ENCODE peak calls at places on chromosomes 12 and 14, in six cellular contexts. U, W, L, P, A and V are unnamed samples.
A peak's percentile ranks its signal among the peaks of the same experiment; 100 is the strongest.

GRCh38 chr14:52885230-52885629 is 65.6 kb downstream of the FERMT2 start:
- DNase-seq in W (no peak), L (peak; percentile 76), P (peak; percentile 37), U (peak; percentile 71), A (no peak), V (no peak)

GRCh38 chr14:72439707-72440106 is 454.2 kb downstream of the DPF3 start:
- DNase-seq in A (no peak), W (no peak), L (no peak), P (no peak), U (no peak), V (no peak)

GRCh38 chr12:2325501-2325900 is 272.7 kb downstream of the CACNA1C start:
- DNase-seq in W (no peak), P (no peak), A (no peak), L (no peak), U (no peak), V (no peak)

GRCh38 chr12:14935031-14935430 is 3.3 kb downstream of the ERP27 start:
- DNase-seq in L (no peak), A (no peak), P (no peak), W (no peak), U (no peak), V (no peak)

GRCh38 chr12:21353948-21354347 is 18.8 kb upstream of the IAPP start:
- DNase-seq in P (no peak), A (no peak), L (no peak), U (no peak), W (no peak), V (no peak)

GRCh38 chr14:72024043-72024407 is 91.8 kb downstream of the RGS6 start:
- DNase-seq in U (peak; percentile 50), A (peak; percentile 74), L (peak; percentile 2), W (peak; percentile 7), P (peak; percentile 3), V (no peak)

GRCh38 chr12:100450726-100451125 is 22.9 kb upstream of the NR1H4 start:
- DNase-seq in U (no peak), W (no peak), L (no peak), A (no peak), P (no peak), V (no peak)

GRCh38 chr14:52112336-52113018 is 43.6 kb upstream of the NID2 start:
- DNase-seq in W (no peak), U (peak; percentile 74), L (peak; percentile 47), P (peak; percentile 40), A (no peak), V (no peak)

GRCh38 chr14:96253140-96253539 is 2.9 kb upstream of the BDKRB1 start:
- DNase-seq in U (peak; percentile 86), P (peak; percentile 83), L (peak; percentile 93), W (no peak), A (peak; percentile 90), V (peak; percentile 81)

GRCh38 chr12:128737292-128737966 is 86.3 kb downstream of the SLC15A4 start:
- DNase-seq in W (no peak), U (no peak), P (no peak), A (no peak), L (no peak), V (no peak)

GRCh38 chr12:59615392-59616165 is 19.8 kb downstream of the SLC16A7 start:
- DNase-seq in L (no peak), P (no peak), U (no peak), W (no peak), A (no peak), V (no peak)

GRCh38 chr12:26853303-26854027 is 20.5 kb upstream of the ITPR2 start:
- DNase-seq in U (peak; percentile 72), L (peak; percentile 60), W (peak; percentile 63), A (peak; percentile 51), P (peak; percentile 64), V (peak; percentile 13)

DNA sequence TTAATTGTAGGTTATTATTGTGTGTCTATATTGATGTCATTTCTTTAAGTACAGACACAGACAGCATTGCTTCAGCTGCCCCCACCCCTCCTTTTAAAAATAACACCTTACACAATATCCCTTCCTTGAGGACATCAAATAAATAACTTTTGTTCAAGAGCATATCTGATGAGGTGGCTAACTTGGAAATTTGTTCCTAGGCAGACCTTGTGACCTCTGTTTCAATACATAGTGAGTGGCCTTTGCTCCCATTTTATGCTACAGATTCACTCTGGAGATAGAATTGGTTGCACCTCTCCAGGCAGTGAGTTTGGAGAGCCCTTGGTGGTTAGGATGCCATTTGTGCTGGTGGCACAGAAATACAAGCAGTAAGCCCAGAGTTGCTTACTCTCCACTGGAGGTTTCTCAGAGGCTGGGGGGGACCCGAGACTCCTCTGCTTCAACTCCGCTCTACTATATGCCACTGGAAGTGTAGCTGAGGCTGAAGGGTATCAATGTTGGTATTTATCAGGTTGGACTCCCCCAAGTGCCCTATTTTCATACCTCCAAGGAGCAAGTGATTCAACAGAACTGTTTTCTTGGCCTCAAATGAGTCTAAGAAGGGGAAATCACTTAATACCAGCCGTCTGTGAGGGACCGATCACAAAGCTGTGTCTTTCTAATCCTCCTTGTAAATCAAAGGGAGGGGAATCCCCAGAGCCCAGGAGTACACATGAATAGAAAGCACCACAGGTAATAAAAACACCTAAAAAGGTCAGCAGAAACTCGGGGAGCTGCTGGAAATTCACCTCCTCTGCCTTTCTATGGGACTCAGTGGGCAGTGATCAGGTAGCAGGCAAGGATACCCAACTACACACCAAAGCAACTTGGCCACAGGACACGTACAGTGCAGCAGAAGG is 463.1 kb downstream of the RAD51B start:
- DNase-seq in L (no peak), A (no peak), U (no peak), W (no peak), P (no peak), V (no peak)
- H3K4me3 ChIP-seq in L (no peak overlapping the region), A (no peak overlapping the region), U (no peak overlapping the region), W (peak overlapping the region; percentile 6), P (no peak overlapping the region), V (no peak overlapping the region)

GRCh38 chr14:57068511-57068910 is 200.2 kb downstream of the EXOC5 start:
- DNase-seq in W (no peak), U (no peak), A (peak; percentile 63), L (no peak), P (no peak), V (no peak)
- H3K4me3 ChIP-seq in W (no peak overlapping the region), U (no peak overlapping the region), A (no peak overlapping the region), L (no peak overlapping the region), P (no peak overlapping the region), V (no peak overlapping the region)

GRCh38 chr12:32508626-32509025 is 109.3 kb downstream of the FGD4 start:
- DNase-seq in U (no peak), L (no peak), A (no peak), P (no peak), W (no peak), V (no peak)

GRCh38 chr12:32507559-32508276 is 108.4 kb downstream of the FGD4 start:
- DNase-seq in U (no peak), P (no peak), W (no peak), A (no peak), L (no peak), V (no peak)

GRCh38 chr12:32512379-32512778 is 113.0 kb downstream of the FGD4 start:
- DNase-seq in P (no peak), U (no peak), A (no peak), W (no peak), L (no peak), V (no peak)

GRCh38 chr12:32512910-32513309 is 113.6 kb downstream of the FGD4 start:
- DNase-seq in U (no peak), L (no peak), A (no peak), W (no peak), P (no peak), V (no peak)

GRCh38 chr12:32509328-32510122 is 110.2 kb downstream of the FGD4 start:
- DNase-seq in P (no peak), L (no peak), U (no peak), A (no peak), W (no peak), V (no peak)
- H3K4me3 ChIP-seq in P (no peak overlapping the region), L (no peak overlapping the region), U (no peak overlapping the region), A (no peak overlapping the region), W (no peak overlapping the region), V (no peak overlapping the region)

DNA sequence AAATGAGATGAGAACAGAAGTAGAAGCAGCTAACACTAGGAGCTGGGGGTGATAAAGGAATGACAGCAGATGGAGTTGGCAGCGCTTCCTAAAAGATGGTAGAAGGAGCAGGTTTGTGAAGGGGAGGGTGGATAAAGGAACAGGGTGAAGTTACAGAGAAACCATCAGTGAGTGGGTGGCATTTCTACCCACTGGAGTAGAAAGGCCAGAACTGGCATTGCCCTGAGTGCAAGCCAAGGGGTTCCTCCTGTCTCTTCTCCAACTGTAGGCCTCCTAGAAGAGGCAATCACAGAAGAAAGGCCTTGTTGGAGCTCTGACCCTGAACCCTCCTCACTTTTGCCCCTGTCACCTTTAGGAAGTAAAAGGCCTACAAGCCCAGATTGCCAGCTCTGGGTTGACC is 2.2 kb downstream of the KRT18 start:
- DNase-seq in U (no peak), W (no peak), P (no peak), A (no peak), L (no peak), V (no peak)
- H3K4me3 ChIP-seq in U (no peak overlapping the region), W (no peak overlapping the region), P (peak overlapping the region; percentile 60), A (no peak overlapping the region), L (no peak overlapping the region), V (no peak overlapping the region)

DNA sequence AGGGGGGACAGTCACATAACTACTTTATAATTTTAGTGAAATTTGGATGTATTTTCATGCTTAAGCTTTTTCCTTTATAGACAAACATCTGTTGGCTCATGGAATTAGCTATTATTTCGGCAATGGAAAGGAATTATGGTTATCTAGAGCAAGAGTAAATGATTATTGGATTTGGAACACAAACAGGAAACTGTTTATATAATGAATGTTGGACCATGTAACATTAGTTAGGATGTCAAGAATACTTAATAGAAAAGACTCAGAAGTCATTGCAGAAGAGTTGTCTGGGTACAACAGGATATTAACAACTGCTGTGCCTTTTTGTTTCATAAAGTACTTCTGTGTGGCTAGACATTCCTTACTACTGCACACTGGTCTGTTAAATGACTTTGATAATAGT is 108.7 kb downstream of the OTOGL start:
- DNase-seq in W (no peak), U (no peak), L (no peak), P (no peak), A (no peak), V (no peak)
- H3K4me3 ChIP-seq in W (no peak overlapping the region), U (no peak overlapping the region), L (no peak overlapping the region), P (no peak overlapping the region), A (no peak overlapping the region), V (no peak overlapping the region)

GRCh38 chr12:116263844-116264243 is 13.6 kb downstream of the MED13L start:
- DNase-seq in U (no peak), P (no peak), A (peak; percentile 53), W (no peak), L (no peak), V (no peak)

GRCh38 chr12:116263431-116263830 is 14.1 kb downstream of the MED13L start:
- DNase-seq in U (no peak), L (no peak), P (no peak), W (no peak), A (no peak), V (no peak)

GRCh38 chr12:116266220-116266619 is 11.3 kb downstream of the MED13L start:
- DNase-seq in U (peak; percentile 26), A (peak; percentile 84), W (no peak), P (peak; percentile 41), L (peak; percentile 22), V (no peak)

GRCh38 chr12:116265361-116266128 is 11.9 kb downstream of the MED13L start:
- DNase-seq in W (no peak), U (peak; percentile 40), A (no peak), P (no peak), L (peak; percentile 49), V (no peak)

DNA sequence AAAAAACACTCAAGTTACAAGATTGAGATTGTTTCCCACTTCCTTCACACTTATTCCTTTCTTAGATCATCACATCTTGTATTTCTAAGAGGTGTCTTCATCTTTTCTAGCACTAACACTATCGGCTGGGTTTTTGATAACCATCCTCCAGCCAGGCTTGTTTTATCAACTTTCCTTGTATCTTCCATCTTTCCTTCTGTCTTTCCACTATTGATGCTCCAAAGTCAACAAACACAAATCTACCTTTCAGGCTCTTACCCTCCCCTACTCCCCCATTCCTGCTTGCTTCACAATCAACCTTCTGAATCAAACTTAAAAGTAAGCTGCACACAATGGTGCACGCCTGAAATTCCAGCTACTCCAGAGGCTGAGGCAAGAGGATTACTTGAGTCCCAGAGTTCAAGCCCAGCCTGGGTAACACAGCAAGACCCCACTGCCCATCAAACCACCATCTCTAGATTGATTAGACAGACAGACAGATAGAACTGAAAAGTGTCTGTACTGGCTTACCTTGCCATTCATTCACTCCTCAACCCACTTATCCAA is 12.9 kb downstream of the MED13L start:
- DNase-seq in W (no peak), L (no peak), A (peak; percentile 60), U (no peak), P (no peak), V (no peak)
- H3K4me3 ChIP-seq in W (no peak overlapping the region), L (no peak overlapping the region), A (no peak overlapping the region), U (no peak overlapping the region), P (no peak overlapping the region), V (no peak overlapping the region)